ENCODE peak calls at places on chromosome 22, in eight cellular contexts. One of them, this sample, is unnamed.

GRCh38 chr22:41845380-41846267 is 12.7 kb downstream of the SREBF2 start:
- DNase-seq in NCI-H1105 treated with DMSO at 0.1 percent for 48 hours: no peak
- DNase-seq in GM12865: no peak
- DNase-seq in dorsolateral prefrontal cortex: no peak
- DNase-seq in nucleus accumbens: no peak
- DNase-seq in posterior vena cava: no peak
- DNase-seq in activated T-cell treated with anti-CD3 and anti-CD28 coated beads for 24 hours: no peak
- DNase-seq in fibroblast of the aortic adventitia: peak
- DNase-seq in this sample: no peak

GRCh38 chr22:46661221-46661851 is 41.1 kb downstream of the GRAMD4 start:
- DNase-seq in NCI-H1105 treated with DMSO at 0.1 percent for 48 hours: peak
- DNase-seq in GM12865: no peak
- DNase-seq in dorsolateral prefrontal cortex: peak
- DNase-seq in nucleus accumbens: peak
- DNase-seq in posterior vena cava: no peak
- DNase-seq in activated T-cell treated with anti-CD3 and anti-CD28 coated beads for 24 hours: peak
- DNase-seq in fibroblast of the aortic adventitia: no peak
- DNase-seq in this sample: peak

GRCh38 chr22:44032126-44032730 is 8.1 kb downstream of the PARVB start:
- DNase-seq in NCI-H1105 treated with DMSO at 0.1 percent for 48 hours: no peak
- DNase-seq in GM12865: no peak
- DNase-seq in dorsolateral prefrontal cortex: no peak
- DNase-seq in nucleus accumbens: no peak
- DNase-seq in posterior vena cava: no peak
- DNase-seq in activated T-cell treated with anti-CD3 and anti-CD28 coated beads for 24 hours: no peak
- DNase-seq in fibroblast of the aortic adventitia: peak
- DNase-seq in this sample: no peak

GRCh38 chr22:39306456-39307361 is 12.7 kb downstream of the RPL3 start:
- DNase-seq in NCI-H1105 treated with DMSO at 0.1 percent for 48 hours: peak
- DNase-seq in GM12865: peak
- DNase-seq in dorsolateral prefrontal cortex: no peak
- DNase-seq in nucleus accumbens: no peak
- DNase-seq in posterior vena cava: no peak
- DNase-seq in activated T-cell treated with anti-CD3 and anti-CD28 coated beads for 24 hours: peak
- DNase-seq in fibroblast of the aortic adventitia: no peak
- DNase-seq in this sample: no peak

GRCh38 chr22:31631381-31631780 is 30.6 kb downstream of the PISD start:
- DNase-seq in NCI-H1105 treated with DMSO at 0.1 percent for 48 hours: no peak
- DNase-seq in GM12865: no peak
- DNase-seq in dorsolateral prefrontal cortex: no peak
- DNase-seq in nucleus accumbens: no peak
- DNase-seq in posterior vena cava: no peak
- DNase-seq in activated T-cell treated with anti-CD3 and anti-CD28 coated beads for 24 hours: no peak
- DNase-seq in fibroblast of the aortic adventitia: no peak
- DNase-seq in this sample: no peak

GRCh38 chr22:29480512-29481264 is 670 bp downstream of the NEFH start:
- DNase-seq in NCI-H1105 treated with DMSO at 0.1 percent for 48 hours: no peak
- DNase-seq in GM12865: no peak
- DNase-seq in dorsolateral prefrontal cortex: peak
- DNase-seq in nucleus accumbens: peak
- DNase-seq in posterior vena cava: no peak
- DNase-seq in activated T-cell treated with anti-CD3 and anti-CD28 coated beads for 24 hours: peak
- DNase-seq in fibroblast of the aortic adventitia: peak
- DNase-seq in this sample: no peak

GRCh38 chr22:24977370-24978230 is 25.1 kb downstream of the KIAA1671 start:
- DNase-seq in NCI-H1105 treated with DMSO at 0.1 percent for 48 hours: no peak
- DNase-seq in GM12865: no peak
- DNase-seq in dorsolateral prefrontal cortex: no peak
- DNase-seq in nucleus accumbens: no peak
- DNase-seq in posterior vena cava: peak
- DNase-seq in activated T-cell treated with anti-CD3 and anti-CD28 coated beads for 24 hours: no peak
- DNase-seq in fibroblast of the aortic adventitia: peak
- DNase-seq in this sample: no peak

GRCh38 chr22:29478326-29479276 is 1.4 kb upstream of the NEFH start:
- DNase-seq in NCI-H1105 treated with DMSO at 0.1 percent for 48 hours: no peak
- DNase-seq in GM12865: no peak
- DNase-seq in dorsolateral prefrontal cortex: no peak
- DNase-seq in nucleus accumbens: peak
- DNase-seq in posterior vena cava: no peak
- DNase-seq in activated T-cell treated with anti-CD3 and anti-CD28 coated beads for 24 hours: no peak
- DNase-seq in fibroblast of the aortic adventitia: no peak
- DNase-seq in this sample: no peak

GRCh38 chr22:20918663-20919220 is 1.5 kb downstream of the CRKL start:
- DNase-seq in NCI-H1105 treated with DMSO at 0.1 percent for 48 hours: peak
- DNase-seq in GM12865: no peak
- DNase-seq in dorsolateral prefrontal cortex: no peak
- DNase-seq in nucleus accumbens: no peak
- DNase-seq in posterior vena cava: no peak
- DNase-seq in activated T-cell treated with anti-CD3 and anti-CD28 coated beads for 24 hours: no peak
- DNase-seq in fibroblast of the aortic adventitia: no peak
- DNase-seq in this sample: no peak

GRCh38 chr22:46068908-46069481 is 81.3 kb upstream of the PPARA start:
- DNase-seq in NCI-H1105 treated with DMSO at 0.1 percent for 48 hours: peak
- DNase-seq in GM12865: no peak
- DNase-seq in dorsolateral prefrontal cortex: peak
- DNase-seq in nucleus accumbens: no peak
- DNase-seq in posterior vena cava: peak
- DNase-seq in activated T-cell treated with anti-CD3 and anti-CD28 coated beads for 24 hours: no peak
- DNase-seq in fibroblast of the aortic adventitia: peak
- DNase-seq in this sample: no peak

GRCh38 chr22:19704355-19705015 is 9.8 kb upstream of the SEPTIN5 start:
- DNase-seq in NCI-H1105 treated with DMSO at 0.1 percent for 48 hours: no peak
- DNase-seq in GM12865: no peak
- DNase-seq in dorsolateral prefrontal cortex: no peak
- DNase-seq in nucleus accumbens: no peak
- DNase-seq in posterior vena cava: peak
- DNase-seq in activated T-cell treated with anti-CD3 and anti-CD28 coated beads for 24 hours: no peak
- DNase-seq in fibroblast of the aortic adventitia: no peak
- DNase-seq in this sample: no peak

GRCh38 chr22:45911601-45912271 is 65.2 kb downstream of the WNT7B start:
- DNase-seq in NCI-H1105 treated with DMSO at 0.1 percent for 48 hours: peak
- DNase-seq in GM12865: no peak
- DNase-seq in dorsolateral prefrontal cortex: no peak
- DNase-seq in nucleus accumbens: no peak
- DNase-seq in posterior vena cava: no peak
- DNase-seq in activated T-cell treated with anti-CD3 and anti-CD28 coated beads for 24 hours: no peak
- DNase-seq in fibroblast of the aortic adventitia: peak
- DNase-seq in this sample: no peak

GRCh38 chr22:26894362-26894761 is 237.0 kb downstream of the MIAT start:
- DNase-seq in NCI-H1105 treated with DMSO at 0.1 percent for 48 hours: no peak
- DNase-seq in GM12865: no peak
- DNase-seq in dorsolateral prefrontal cortex: no peak
- DNase-seq in nucleus accumbens: no peak
- DNase-seq in posterior vena cava: no peak
- DNase-seq in activated T-cell treated with anti-CD3 and anti-CD28 coated beads for 24 hours: no peak
- DNase-seq in fibroblast of the aortic adventitia: peak
- DNase-seq in this sample: no peak

This sample was measured in hypothalamus.